ENCODE peak calls at places on chromosomes 11 and 22, in seven cellular contexts. G is CD8-positive, alpha-beta T cell; V is PC-3; M is foreskin keratinocyte; T is pancreas; S is Peyer's patch; C is heart right ventricle. X is an unnamed sample.

GRCh38 chr22:50340157-50340879 is 2.8 kb upstream of the PPP6R2 start:
- DNase-seq in T (no peak), V (no peak), G (no peak), M (no peak), C (no peak), S (no peak), X (no peak)

GRCh38 chr11:133015457-133015856 is 516.8 kb downstream of the OPCML start:
- DNase-seq in C (no peak), G (no peak), V (no peak), S (no peak), T (no peak), M (no peak), X (no peak)

GRCh38 chr11:29008481-29008880 is 900.3 kb downstream of the METTL15 start:
- DNase-seq in S (no peak), M (no peak), C (no peak), V (no peak), T (no peak), G (no peak), X (no peak)

GRCh38 chr11:48005133-48005532 is 24.8 kb downstream of the PTPRJ start:
- DNase-seq in C (no peak), G (no peak), T (no peak), S (no peak), M (no peak), V (no peak), X (no peak)

GRCh38 chr11:20089796-20090653 is 70.2 kb downstream of the DBX1 start:
- DNase-seq in C (no peak), T (peak; percentile 42), G (no peak), S (no peak), M (no peak), V (no peak), X (no peak)

GRCh38 chr11:132844956-132845355 is 687.3 kb downstream of the OPCML start:
- DNase-seq in V (peak; percentile 67), S (no peak), G (no peak), T (no peak), M (peak; percentile 6), C (no peak), X (no peak)

GRCh38 chr11:78149646-78150045 is 10.2 kb upstream of the ALG8 start:
- DNase-seq in S (no peak), G (no peak), C (no peak), T (no peak), V (peak; percentile 92), M (peak; percentile 21), X (no peak)

GRCh38 chr11:21723681-21724080 is 469.2 kb upstream of the ANO5 start:
- DNase-seq in M (no peak), T (no peak), V (no peak), C (no peak), S (no peak), G (no peak), X (no peak)

GRCh38 chr11:44534215-44534711 is 31.2 kb upstream of the CD82 start:
- DNase-seq in G (no peak), C (no peak), M (no peak), T (no peak), V (no peak), S (no peak), X (no peak)

GRCh38 chr11:78179459-78180071 is 8.9 kb downstream of the KCTD21 start:
- DNase-seq in G (no peak), M (no peak), C (no peak), T (no peak), V (peak; percentile 25), S (no peak), X (no peak)

GRCh38 chr22:41589260-41589600 is 410 bp downstream of the PMM1 start:
- DNase-seq in V (no peak), T (no peak), G (peak; percentile 50), C (no peak), M (no peak), S (peak; percentile 63), X (no peak)

GRCh38 chr11:104476898-104477297 is 313.0 kb upstream of the PDGFD start:
- DNase-seq in G (no peak), C (no peak), M (no peak), V (no peak), T (no peak), S (no peak), X (no peak)

GRCh38 chr11:111331711-111332479 is 33.5 kb downstream of the POU2AF3 start:
- DNase-seq in V (peak; percentile 25), S (no peak), G (no peak), C (no peak), M (peak; percentile 24), T (no peak), X (no peak)

GRCh38 chr22:48870436-48870835 is 957.2 kb downstream of the BRD1 start:
- DNase-seq in T (no peak), M (no peak), S (no peak), V (no peak), G (no peak), C (no peak), X (no peak)

GRCh38 chr11:34652191-34652958 is 31.5 kb downstream of the EHF start:
- DNase-seq in S (no peak), C (no peak), V (peak; percentile 59), G (no peak), T (no peak), M (no peak), X (no peak)

GRCh38 chr11:61828629-61829407 is 718 bp downstream of the FADS2 start:
- DNase-seq in T (peak; percentile 44), G (peak; percentile 54), V (peak; percentile 33), M (no peak), C (peak; percentile 53), S (peak; percentile 60), X (no peak)
- TF ChIP-seq CTCF in T (peak; percentile 28), G (peak; percentile 49), V (peak; percentile 47), M (peak; percentile 62), C (peak; percentile 60), S (no peak), X (peak; percentile 41)

GRCh38 chr11:86811637-86812321 is 11.4 kb downstream of the PRSS23 start:
- DNase-seq in G (no peak), T (no peak), S (no peak), V (peak; percentile 76), M (peak; percentile 51), C (no peak), X (no peak)

GRCh38 chr11:86809561-86809960 is 9.2 kb downstream of the PRSS23 start:
- DNase-seq in S (no peak), M (no peak), G (no peak), V (no peak), T (no peak), C (no peak), X (no peak)

GRCh38 chr11:86814775-86815174 is 14.4 kb downstream of the PRSS23 start:
- DNase-seq in S (no peak), G (no peak), T (no peak), V (peak; percentile 37), M (no peak), C (no peak), X (no peak)

GRCh38 chr11:86812981-86813380 is 12.6 kb downstream of the PRSS23 start:
- DNase-seq in G (no peak), T (no peak), V (no peak), C (no peak), M (no peak), S (no peak), X (no peak)

DNA sequence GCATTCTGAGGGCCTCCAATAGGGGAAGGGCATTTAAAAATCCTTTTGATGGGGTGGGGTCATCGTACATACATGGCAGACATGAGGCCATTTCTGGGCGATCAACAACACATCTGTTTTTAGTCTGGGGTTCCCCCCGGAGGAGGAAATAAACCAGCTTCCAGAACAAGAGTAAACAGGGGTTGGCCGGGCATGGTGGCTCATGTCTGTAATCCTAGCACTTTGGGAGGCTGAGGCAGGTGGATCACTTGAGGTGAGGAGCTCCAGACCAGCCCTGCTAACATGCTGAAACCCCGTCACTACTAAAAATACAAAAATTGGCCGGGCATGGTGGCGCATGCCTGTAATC is 12.0 kb downstream of the PRSS23 start:
- DNase-seq in S (no peak), T (no peak), G (no peak), V (no peak), M (no peak), C (no peak), X (no peak)
- H3K27ac ChIP-seq in S (no peak overlapping the region), T (no peak overlapping the region), G (no peak overlapping the region), V (peak overlapping the region; percentile 12), M (no peak overlapping the region), C (no peak overlapping the region), X (no peak overlapping the region)

GRCh38 chr11:94960488-94960887 is 12.9 kb downstream of the CWC15 start:
- DNase-seq in V (no peak), M (no peak), T (no peak), G (no peak), C (no peak), S (no peak), X (no peak)

GRCh38 chr11:94959179-94959578 is 14.2 kb downstream of the CWC15 start:
- DNase-seq in M (no peak), T (no peak), G (no peak), C (no peak), V (no peak), S (no peak), X (no peak)

GRCh38 chr11:94956963-94957362 is 16.4 kb downstream of the CWC15 start:
- DNase-seq in S (no peak), V (no peak), M (no peak), T (no peak), G (no peak), C (no peak), X (no peak)

GRCh38 chr11:94961255-94961654 is 12.1 kb downstream of the CWC15 start:
- DNase-seq in S (no peak), G (no peak), C (no peak), M (no peak), V (no peak), T (no peak), X (no peak)

GRCh38 chr11:94958118-94958517 is 15.2 kb downstream of the CWC15 start:
- DNase-seq in V (peak; percentile 13), C (no peak), S (no peak), G (no peak), T (no peak), M (no peak), X (no peak)
- TF ChIP-seq CTCF in V (no peak), C (no peak), S (no peak), G (no peak), T (no peak), M (no peak), X (no peak)

GRCh38 chr11:117941163-117941707 is 12.0 kb upstream of the TMPRSS13 start:
- DNase-seq in V (peak; percentile 49), C (no peak), M (peak; percentile 55), S (no peak), G (no peak), T (no peak), X (no peak)

GRCh38 chr11:117942255-117942654 is 13.1 kb upstream of the TMPRSS13 start:
- DNase-seq in C (no peak), G (no peak), T (no peak), M (no peak), V (no peak), S (no peak), X (no peak)

GRCh38 chr11:117944554-117944953 is 15.4 kb upstream of the TMPRSS13 start:
- DNase-seq in M (no peak), G (no peak), V (no peak), S (no peak), C (no peak), T (no peak), X (no peak)

GRCh38 chr11:117936973-117937372 is 7.8 kb upstream of the TMPRSS13 start:
- DNase-seq in S (no peak), T (no peak), G (no peak), V (no peak), M (no peak), C (no peak), X (no peak)

DNA sequence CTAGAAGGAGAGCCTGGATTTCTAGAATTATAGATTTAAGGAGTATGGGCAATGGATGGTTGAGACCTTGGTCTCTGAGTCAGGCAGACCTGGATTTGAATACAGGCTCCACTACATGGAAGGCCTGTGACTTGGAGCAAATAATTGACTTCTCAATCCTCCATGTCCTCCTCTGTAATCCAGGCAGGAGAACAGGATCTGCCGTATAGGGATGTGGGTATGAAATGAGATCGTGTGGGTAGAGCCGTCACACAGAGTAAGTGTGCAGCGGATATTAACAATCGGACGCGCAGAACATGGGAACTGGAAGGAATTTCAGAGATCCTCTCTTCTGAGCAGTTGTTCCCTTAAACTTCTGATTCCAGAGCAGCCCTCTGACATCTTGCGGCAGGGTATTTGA is 11.5 kb upstream of the TMPRSS13 start:
- DNase-seq in V (no peak), M (no peak), C (no peak), G (no peak), T (no peak), S (no peak), X (no peak)
- H3K27ac ChIP-seq in V (no peak overlapping the region), M (no peak overlapping the region), C (no peak overlapping the region), G (no peak overlapping the region), T (no peak overlapping the region), S (no peak overlapping the region), X (no peak overlapping the region)

X was measured in tibial nerve.